ENCODE peak calls at places on chromosome 13, in six cellular contexts. One of them, this sample, is unnamed.
A peak's percentile ranks its signal among the peaks of the same experiment; 100 is the strongest.

GRCh38 chr13:78976696-78977095 is 317.7 kb upstream of the OBI1 start:
- DNase-seq in cardiac fibroblast: no peak
- DNase-seq in IMR-90: no peak
- DNase-seq in C1 segment of cervical spinal cord: no peak
- DNase-seq in bronchial epithelial cell: no peak
- DNase-seq in cardiac septum: no peak
- DNase-seq in this sample: no peak

GRCh38 chr13:41029629-41030028 is 10.5 kb upstream of the ELF1 start:
- DNase-seq in cardiac fibroblast: no peak
- DNase-seq in IMR-90: no peak
- DNase-seq in C1 segment of cervical spinal cord: no peak
- DNase-seq in bronchial epithelial cell: no peak
- DNase-seq in cardiac septum: no peak
- DNase-seq in this sample: no peak

GRCh38 chr13:109951491-109951890 is 165.1 kb upstream of the IRS2 start:
- DNase-seq in cardiac fibroblast: no peak
- DNase-seq in IMR-90: no peak
- DNase-seq in C1 segment of cervical spinal cord: no peak
- DNase-seq in bronchial epithelial cell: peak; percentile 67
- DNase-seq in cardiac septum: no peak
- DNase-seq in this sample: no peak

GRCh38 chr13:39612023-39612637 is 9.1 kb upstream of the LHFPL6 start:
- DNase-seq in cardiac fibroblast: peak; percentile 86
- DNase-seq in IMR-90: peak; percentile 78
- DNase-seq in C1 segment of cervical spinal cord: peak; percentile 41
- DNase-seq in bronchial epithelial cell: peak; percentile 68
- DNase-seq in cardiac septum: no peak
- DNase-seq in this sample: peak; percentile 73

GRCh38 chr13:112725346-112726017 is 35.6 kb downstream of the ATP11A start:
- DNase-seq in cardiac fibroblast: no peak
- DNase-seq in IMR-90: peak; percentile 62
- DNase-seq in C1 segment of cervical spinal cord: no peak
- DNase-seq in bronchial epithelial cell: peak; percentile 50
- DNase-seq in cardiac septum: no peak
- DNase-seq in this sample: peak; percentile 81

GRCh38 chr13:21316376-21316775 is 139.9 kb downstream of the MRPL57 start:
- DNase-seq in cardiac fibroblast: no peak
- DNase-seq in IMR-90: no peak
- DNase-seq in C1 segment of cervical spinal cord: no peak
- DNase-seq in bronchial epithelial cell: no peak
- DNase-seq in cardiac septum: no peak
- DNase-seq in this sample: no peak

GRCh38 chr13:85666356-85666755 is 132.9 kb downstream of the SLITRK6 start:
- DNase-seq in cardiac fibroblast: no peak
- DNase-seq in IMR-90: no peak
- DNase-seq in C1 segment of cervical spinal cord: no peak
- DNase-seq in bronchial epithelial cell: no peak
- DNase-seq in cardiac septum: no peak
- DNase-seq in this sample: no peak

GRCh38 chr13:45447050-45447661 is 17.6 kb upstream of the COG3 start:
- DNase-seq in cardiac fibroblast: no peak
- DNase-seq in IMR-90: no peak
- DNase-seq in C1 segment of cervical spinal cord: no peak
- DNase-seq in bronchial epithelial cell: no peak
- DNase-seq in cardiac septum: no peak
- DNase-seq in this sample: peak; percentile 35

GRCh38 chr13:111122056-111122455 is 6.9 kb downstream of the ARHGEF7 start:
- DNase-seq in cardiac fibroblast: no peak
- DNase-seq in IMR-90: peak; percentile 59
- DNase-seq in C1 segment of cervical spinal cord: no peak
- DNase-seq in bronchial epithelial cell: no peak
- DNase-seq in cardiac septum: no peak
- DNase-seq in this sample: no peak

GRCh38 chr13:114281351-114282142 is at the start of gene UPF3A:
- DNase-seq in cardiac fibroblast: peak; percentile 96
- DNase-seq in IMR-90: peak; percentile 87
- DNase-seq in C1 segment of cervical spinal cord: peak; percentile 99
- DNase-seq in bronchial epithelial cell: peak; percentile 63
- DNase-seq in cardiac septum: peak; percentile 95
- DNase-seq in this sample: peak; percentile 91

GRCh38 chr13:30412351-30412750 is 9.9 kb upstream of the UBE2L5 start:
- DNase-seq in cardiac fibroblast: no peak
- DNase-seq in IMR-90: no peak
- DNase-seq in C1 segment of cervical spinal cord: no peak
- DNase-seq in bronchial epithelial cell: no peak
- DNase-seq in cardiac septum: no peak
- DNase-seq in this sample: no peak

GRCh38 chr13:111940892-111941291 is 126.1 kb upstream of the SOX1 start:
- DNase-seq in cardiac fibroblast: no peak
- DNase-seq in IMR-90: no peak
- DNase-seq in C1 segment of cervical spinal cord: no peak
- DNase-seq in bronchial epithelial cell: no peak
- DNase-seq in cardiac septum: peak; percentile 44
- DNase-seq in this sample: no peak

GRCh38 chr13:33678084-33678483 is 139.9 kb upstream of the RFC3 start:
- DNase-seq in cardiac fibroblast: no peak
- DNase-seq in IMR-90: no peak
- DNase-seq in C1 segment of cervical spinal cord: no peak
- DNase-seq in bronchial epithelial cell: no peak
- DNase-seq in cardiac septum: no peak
- DNase-seq in this sample: no peak

GRCh38 chr13:110641055-110642015 is 26.0 kb downstream of the NAXD start:
- DNase-seq in cardiac fibroblast: peak; percentile 27
- DNase-seq in IMR-90: peak; percentile 53
- DNase-seq in C1 segment of cervical spinal cord: no peak
- DNase-seq in bronchial epithelial cell: no peak
- DNase-seq in cardiac septum: no peak
- DNase-seq in this sample: no peak

GRCh38 chr13:83009987-83010386 is 872.3 kb downstream of the SLITRK1 start:
- DNase-seq in cardiac fibroblast: no peak
- DNase-seq in IMR-90: no peak
- DNase-seq in C1 segment of cervical spinal cord: no peak
- DNase-seq in bronchial epithelial cell: no peak
- DNase-seq in cardiac septum: no peak
- DNase-seq in this sample: no peak

GRCh38 chr13:78147905-78148304 is 229.3 kb upstream of the EDNRB start:
- DNase-seq in cardiac fibroblast: peak; percentile 65
- DNase-seq in IMR-90: peak; percentile 84
- DNase-seq in C1 segment of cervical spinal cord: no peak
- DNase-seq in bronchial epithelial cell: peak; percentile 60
- DNase-seq in cardiac septum: no peak
- DNase-seq in this sample: peak; percentile 94

GRCh38 chr13:39881887-39882286 is 226.4 kb downstream of the COG6 start:
- DNase-seq in cardiac fibroblast: peak; percentile 25
- DNase-seq in IMR-90: peak; percentile 47
- DNase-seq in C1 segment of cervical spinal cord: no peak
- DNase-seq in bronchial epithelial cell: peak; percentile 76
- DNase-seq in cardiac septum: no peak
- DNase-seq in this sample: no peak

GRCh38 chr13:37481005-37481857 is 117.3 kb downstream of the POSTN start:
- DNase-seq in cardiac fibroblast: peak; percentile 17
- DNase-seq in IMR-90: peak; percentile 66
- DNase-seq in C1 segment of cervical spinal cord: no peak
- DNase-seq in bronchial epithelial cell: no peak
- DNase-seq in cardiac septum: no peak
- DNase-seq in this sample: peak; percentile 33

GRCh38 chr13:74047925-74048324 is 86.3 kb downstream of the KLF12 start:
- DNase-seq in cardiac fibroblast: no peak
- DNase-seq in IMR-90: no peak
- DNase-seq in C1 segment of cervical spinal cord: no peak
- DNase-seq in bronchial epithelial cell: peak; percentile 73
- DNase-seq in cardiac septum: no peak
- DNase-seq in this sample: peak; percentile 37

GRCh38 chr13:27953671-27954405 is 15.3 kb downstream of the CDX2 start:
- DNase-seq in cardiac fibroblast: peak; percentile 67
- DNase-seq in IMR-90: peak; percentile 55
- DNase-seq in C1 segment of cervical spinal cord: peak; percentile 26
- DNase-seq in bronchial epithelial cell: peak; percentile 20
- DNase-seq in cardiac septum: no peak
- DNase-seq in this sample: peak; percentile 84

GRCh38 chr13:46756977-46757376 is 40.0 kb downstream of the ESD start:
- DNase-seq in cardiac fibroblast: peak; percentile 64
- DNase-seq in IMR-90: peak; percentile 48
- DNase-seq in C1 segment of cervical spinal cord: no peak
- DNase-seq in bronchial epithelial cell: peak; percentile 25
- DNase-seq in cardiac septum: no peak
- DNase-seq in this sample: no peak

GRCh38 chr13:41506312-41506711 is 49.0 kb downstream of the RGCC start:
- DNase-seq in cardiac fibroblast: no peak
- DNase-seq in IMR-90: no peak
- DNase-seq in C1 segment of cervical spinal cord: no peak
- DNase-seq in bronchial epithelial cell: no peak
- DNase-seq in cardiac septum: no peak
- DNase-seq in this sample: no peak

GRCh38 chr13:43227721-43228120 is 204.3 kb downstream of the DNAJC15 start:
- DNase-seq in cardiac fibroblast: no peak
- DNase-seq in IMR-90: peak; percentile 59
- DNase-seq in C1 segment of cervical spinal cord: no peak
- DNase-seq in bronchial epithelial cell: peak; percentile 9
- DNase-seq in cardiac septum: no peak
- DNase-seq in this sample: no peak

GRCh38 chr13:75902166-75903104 is 266.3 kb downstream of the LMO7 start:
- DNase-seq in cardiac fibroblast: no peak
- DNase-seq in IMR-90: no peak
- DNase-seq in C1 segment of cervical spinal cord: no peak
- DNase-seq in bronchial epithelial cell: no peak
- DNase-seq in cardiac septum: no peak
- DNase-seq in this sample: no peak

GRCh38 chr13:114319441-114319871 is 5.2 kb downstream of the CHAMP1 start:
- DNase-seq in cardiac fibroblast: peak; percentile 57
- DNase-seq in IMR-90: peak; percentile 93
- DNase-seq in C1 segment of cervical spinal cord: no peak
- DNase-seq in bronchial epithelial cell: no peak
- DNase-seq in cardiac septum: no peak
- DNase-seq in this sample: peak; percentile 39

GRCh38 chr13:85536706-85537105 is 262.5 kb downstream of the SLITRK6 start:
- DNase-seq in cardiac fibroblast: no peak
- DNase-seq in IMR-90: peak; percentile 64
- DNase-seq in C1 segment of cervical spinal cord: no peak
- DNase-seq in bronchial epithelial cell: peak; percentile 77
- DNase-seq in cardiac septum: no peak
- DNase-seq in this sample: no peak

GRCh38 chr13:91725646-91726045 is 327.2 kb downstream of the GPC5 start:
- DNase-seq in cardiac fibroblast: no peak
- DNase-seq in IMR-90: no peak
- DNase-seq in C1 segment of cervical spinal cord: no peak
- DNase-seq in bronchial epithelial cell: no peak
- DNase-seq in cardiac septum: no peak
- DNase-seq in this sample: no peak

GRCh38 chr13:39417643-39418042 is 185.3 kb downstream of the LHFPL6 start:
- DNase-seq in cardiac fibroblast: peak; percentile 67
- DNase-seq in IMR-90: peak; percentile 72
- DNase-seq in C1 segment of cervical spinal cord: no peak
- DNase-seq in bronchial epithelial cell: peak; percentile 25
- DNase-seq in cardiac septum: no peak
- DNase-seq in this sample: peak; percentile 73

GRCh38 chr13:50779443-50780200 is 63.9 kb downstream of the DLEU7 start:
- DNase-seq in cardiac fibroblast: no peak
- DNase-seq in IMR-90: no peak
- DNase-seq in C1 segment of cervical spinal cord: no peak
- DNase-seq in bronchial epithelial cell: no peak
- DNase-seq in cardiac septum: no peak
- DNase-seq in this sample: no peak